ENCODE peak calls at places on chromosome 4, in nine cellular contexts. N is right lobe of liver; C is CD8-positive, alpha-beta T cell; Y is left lung; G is neuronal stem cell; E is pancreas; T is cardiac muscle cell; W is mammary epithelial cell; O is Panc1. F is an unnamed sample. For H3K9me3, the result is how much of the 10 kb centered on the place peaks cover.

GRCh38 chr4:16785800-16786527 is 112.5 kb downstream of the LDB2 start:
- DNase-seq in N (no peak), Y (no peak), E (no peak), T (peak), O (no peak), W (no peak), C (no peak), G (no peak), F (no peak)

GRCh38 chr4:127203561-127204260 is 429.0 kb upstream of the INTU start:
- DNase-seq in Y (no peak), W (peak), G (no peak), E (no peak), O (no peak), C (no peak), T (no peak), N (no peak), F (no peak)

GRCh38 chr4:39961311-39961877 is 16.3 kb downstream of the PDS5A start:
- DNase-seq in O (no peak), W (no peak), E (no peak), C (no peak), T (no peak), N (peak), G (no peak), Y (no peak), F (no peak)

GRCh38 chr4:173169178-173169427 is 492 bp downstream of the GALNT7 start:
- DNase-seq in C (no peak), N (no peak), G (no peak), W (no peak), Y (no peak), E (no peak), T (no peak), O (no peak), F (no peak)

GRCh38 chr4:68288046-68288740 is 42.7 kb upstream of the TMPRSS11B start:
- DNase-seq in G (no peak), N (no peak), W (no peak), E (no peak), Y (no peak), T (no peak), C (no peak), O (no peak), F (no peak)

GRCh38 chr4:104728380-104729122 is 233.9 kb upstream of the CXXC4 start:
- DNase-seq in Y (no peak), W (peak), O (peak), G (no peak), C (no peak), N (peak), T (no peak), E (peak), F (no peak)

GRCh38 chr4:137425281-137425680 is 107.0 kb downstream of the PCDH18 start:
- DNase-seq in W (no peak), G (no peak), N (no peak), C (no peak), O (no peak), T (no peak), E (no peak), Y (no peak), F (no peak)

GRCh38 chr4:142614621-142615323 is 231.3 kb downstream of the INPP4B start:
- DNase-seq in C (no peak), E (no peak), O (no peak), N (no peak), W (peak), T (no peak), Y (no peak), G (no peak), F (no peak)

GRCh38 chr4:85952518-85952917 is 407.3 kb downstream of the MAPK10 start:
- DNase-seq in T (no peak), G (no peak), N (no peak), O (no peak), E (no peak), Y (no peak), W (peak), C (no peak), F (no peak)

GRCh38 chr4:106502106-106502699 is 133.6 kb upstream of the GIMD1 start:
- DNase-seq in O (peak), C (no peak), W (peak), Y (peak), T (peak), N (peak), G (peak), E (peak), F (peak)

GRCh38 chr4:165201806-165202205 is 5.6 kb upstream of the KLHL2 start:
- DNase-seq in G (no peak), W (no peak), O (no peak), T (no peak), C (no peak), N (no peak), Y (no peak), E (no peak), F (no peak)

GRCh38 chr4:145525291-145525740 is 43.7 kb downstream of the SMAD1 start:
- DNase-seq in O (no peak), W (no peak), T (no peak), N (no peak), E (no peak), G (no peak), C (no peak), Y (no peak), F (no peak)

GRCh38 chr4:10212400-10212799 is 95.8 kb upstream of the WDR1 start:
- DNase-seq in T (no peak), E (no peak), C (no peak), N (no peak), W (peak), G (no peak), O (no peak), Y (no peak), F (no peak)

GRCh38 chr4:53574528-53574927 is 16.8 kb downstream of the LNX1 start:
- DNase-seq in G (no peak), E (no peak), O (no peak), N (no peak), W (no peak), Y (no peak), C (no peak), T (no peak), F (no peak)

GRCh38 chr4:112234952-112235609 is 3.5 kb downstream of the AP1AR start:
- DNase-seq in Y (peak), E (peak), W (peak), O (peak), C (peak), G (peak), T (peak), N (peak), F (peak)

GRCh38 chr4:155953151-155954117 is at the start of gene CTSO:
- DNase-seq in N (peak), T (peak), O (peak), W (peak), E (peak), G (peak), C (peak), Y (peak), F (peak)

GRCh38 chr4:6909113-6909969 is at the start of gene TBC1D14:
- DNase-seq in Y (peak), T (peak), O (no peak), W (peak), E (peak), G (peak), C (peak), N (peak), F (peak)

GRCh38 chr4:10762541-10762940 is 78.0 kb upstream of the CLNK start:
- DNase-seq in O (no peak), E (no peak), G (peak), N (no peak), W (no peak), Y (no peak), T (peak), C (no peak), F (no peak)

GRCh38 chr4:140497776-140498636 is at the start of gene MGAT4D:
- DNase-seq in E (peak), N (no peak), O (no peak), Y (no peak), T (peak), G (peak), W (no peak), C (peak), F (no peak)

GRCh38 chr4:71862315-71862714 is 78.4 kb upstream of the GC start:
- DNase-seq in O (no peak), W (no peak), Y (no peak), T (no peak), G (no peak), E (no peak), N (no peak), C (no peak), F (no peak)
- H3K9me3 ChIP-seq in O (under half), W (under half), Y (under half), T (under half), G (under half), E (under half), N (under half), C (under half), F (half or more)

GRCh38 chr4:120731561-120731960 is 191.0 kb downstream of the PRDM5 start:
- DNase-seq in E (no peak), Y (no peak), G (no peak), T (peak), O (no peak), W (no peak), C (no peak), N (no peak), F (no peak)

GRCh38 chr4:120733968-120734367 is 188.6 kb downstream of the PRDM5 start:
- DNase-seq in W (no peak), Y (no peak), E (no peak), N (no peak), T (no peak), O (no peak), G (no peak), C (no peak), F (no peak)

GRCh38 chr4:120730777-120731320 is 191.7 kb downstream of the PRDM5 start:
- DNase-seq in O (no peak), E (no peak), T (peak), G (no peak), N (no peak), W (no peak), Y (no peak), C (no peak), F (no peak)

GRCh38 chr4:120736312-120736711 is 186.2 kb downstream of the PRDM5 start:
- DNase-seq in W (no peak), Y (no peak), O (no peak), T (peak), C (no peak), N (no peak), E (no peak), G (no peak), F (no peak)

GRCh38 chr4:120733054-120733453 is 189.5 kb downstream of the PRDM5 start:
- DNase-seq in G (no peak), C (no peak), T (no peak), O (no peak), W (no peak), N (no peak), Y (no peak), E (no peak), F (no peak)
- H3K9me3 ChIP-seq in G (under half), C (under half), T (under half), O (under half), W (under half), N (under half), Y (under half), E (under half), F (under half)

DNA sequence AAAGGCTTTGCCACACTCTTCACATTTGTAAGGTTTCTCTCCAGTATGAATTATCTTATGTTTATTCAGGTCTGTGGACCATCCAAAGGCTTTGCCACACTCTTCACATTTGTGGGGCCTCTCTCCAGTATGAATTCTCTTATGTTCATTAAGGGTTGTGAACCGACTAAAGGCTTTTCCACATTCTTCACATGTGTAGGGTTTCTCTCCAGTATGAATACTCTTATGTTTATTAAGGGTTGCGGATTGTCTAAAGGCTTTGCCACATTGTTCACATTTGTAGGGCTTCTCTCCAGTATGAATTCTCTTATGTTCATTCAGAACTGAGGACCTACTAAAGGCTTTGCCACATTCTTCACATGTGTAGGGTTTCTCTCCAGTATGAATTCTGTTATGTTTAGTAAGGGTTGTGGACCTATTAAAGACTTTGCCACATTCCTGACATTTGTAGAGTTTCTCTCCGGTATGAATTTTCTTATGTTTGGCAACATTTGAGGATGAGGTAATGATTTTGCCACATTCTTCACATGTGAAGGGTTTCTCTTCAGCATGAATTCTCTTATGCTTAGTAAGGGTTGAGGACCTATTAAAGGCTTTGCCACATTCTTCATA is 33.7 kb downstream of the ZNF732 start:
- DNase-seq in W (no peak), N (no peak), Y (no peak), G (no peak), E (no peak), C (no peak), T (no peak), O (no peak), F (no peak)
- H3K9me3 ChIP-seq in W (under half), N (under half), Y (half or more), G (half or more), E (under half), C (under half), T (under half), O (half or more), F (half or more)

DNA sequence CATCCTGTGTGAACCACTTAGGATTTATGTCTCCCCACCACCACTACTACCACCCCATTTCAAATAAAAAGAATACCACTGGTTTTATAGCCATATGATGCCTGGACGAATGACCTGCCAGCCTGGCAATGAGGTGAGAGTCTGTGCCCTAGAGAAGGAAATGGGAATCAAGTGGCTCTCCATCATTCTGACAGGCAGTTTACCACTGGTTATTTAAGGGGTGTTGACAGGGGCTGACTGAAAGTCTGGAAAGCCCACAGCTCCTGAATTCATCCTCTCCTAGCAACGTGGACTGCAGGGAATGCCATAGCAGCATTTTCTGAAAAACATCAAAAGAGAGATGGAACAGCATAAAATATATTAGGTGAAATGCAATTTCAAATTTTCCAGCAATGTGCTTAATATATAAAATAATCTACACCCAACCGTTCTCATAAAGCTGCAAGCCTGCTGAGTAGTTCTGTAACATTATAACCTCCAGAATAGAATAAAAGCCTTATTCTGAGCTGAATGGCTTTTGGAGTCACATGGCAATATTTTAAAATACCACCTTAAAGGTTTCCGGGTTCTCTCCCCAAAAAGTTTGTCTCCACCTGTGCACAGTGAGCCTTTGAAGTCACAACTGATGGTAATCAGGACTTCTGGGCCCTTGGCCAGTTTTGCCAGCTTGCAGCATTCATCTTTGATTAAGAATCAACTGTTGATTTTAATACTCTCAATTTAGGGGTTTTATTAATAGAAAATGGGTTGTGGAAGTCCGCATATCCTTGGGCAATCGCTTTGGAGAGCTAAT is 121.5 kb downstream of the DCTD start:
- DNase-seq in T (peak), O (no peak), W (no peak), G (no peak), Y (no peak), E (no peak), C (no peak), N (no peak), F (no peak)
- H3K9me3 ChIP-seq in T (under half), O (under half), W (under half), G (under half), Y (under half), E (under half), C (under half), N (under half), F (under half)

GRCh38 chr4:33911951-33912350 is 2332.4 kb downstream of the ARAP2 start:
- DNase-seq in N (no peak), W (no peak), C (no peak), G (no peak), T (no peak), E (no peak), O (no peak), Y (no peak), F (no peak)
- H3K9me3 ChIP-seq in N (under half), W (under half), C (under half), G (under half), T (under half), E (under half), O (under half), Y (under half), F (under half)

GRCh38 chr4:33661636-33662035 is 2582.7 kb downstream of the ARAP2 start:
- DNase-seq in G (no peak), O (no peak), T (no peak), E (no peak), C (no peak), W (no peak), Y (no peak), N (no peak), F (no peak)
- H3K9me3 ChIP-seq in G (under half), O (under half), T (under half), E (under half), C (under half), W (under half), Y (under half), N (under half), F (under half)